ENCODE peak calls at places on chromosomes 4 and X, in eight cellular contexts. H, U, J, R, P, L, N and O are unnamed samples.

GRCh38 chrX:48848847-48849246 is 13.4 kb upstream of the PCSK1N start:
- DNase-seq in H (no peak), U (no peak), J (no peak), R (no peak), P (no peak), L (no peak), N (no peak), O (no peak)

GRCh38 chr4:79823148-79823763 is 249.8 kb downstream of the ANTXR2 start:
- DNase-seq in H (no peak), U (no peak), J (no peak), R (no peak), P (no peak), L (peak), N (no peak), O (no peak)

GRCh38 chrX:109281478-109282275 is 200.2 kb downstream of the GUCY2F start:
- DNase-seq in H (no peak), U (no peak), J (no peak), R (no peak), P (no peak), L (no peak), N (no peak), O (no peak)

GRCh38 chr4:175705407-175705806 is 106.7 kb downstream of the GPM6A start:
- DNase-seq in H (no peak), U (no peak), J (no peak), R (peak), P (no peak), L (peak), N (no peak), O (no peak)

GRCh38 chr4:147709999-147710398 is 21.9 kb upstream of the ARHGAP10 start:
- DNase-seq in H (no peak), U (no peak), J (no peak), R (no peak), P (no peak), L (peak), N (no peak), O (no peak)

GRCh38 chr4:26558166-26558895 is 25.6 kb upstream of the TBC1D19 start:
- DNase-seq in H (no peak), U (no peak), J (no peak), R (no peak), P (no peak), L (no peak), N (no peak), O (no peak)

GRCh38 chrX:23504895-23505294 is 162.4 kb upstream of the PRDX4 start:
- DNase-seq in H (no peak), U (no peak), J (no peak), R (no peak), P (no peak), L (no peak), N (no peak), O (no peak)

GRCh38 chrX:134717698-134718328 is 59.5 kb upstream of the PLAC1 start:
- DNase-seq in H (no peak), U (no peak), J (no peak), R (no peak), P (no peak), L (peak), N (no peak), O (no peak)

GRCh38 chrX:45715787-45716186 is 515.1 kb upstream of the DIPK2B start:
- DNase-seq in H (no peak), U (no peak), J (no peak), R (no peak), P (no peak), L (peak), N (no peak), O (no peak)

GRCh38 chr4:2075987-2076907 is 17.1 kb downstream of the NAT8L start:
- DNase-seq in H (no peak), U (no peak), J (no peak), R (no peak), P (peak), L (no peak), N (no peak), O (no peak)

GRCh38 chrX:55488559-55489314 is 911 bp downstream of the USP51 start:
- DNase-seq in H (peak), U (peak), J (peak), R (no peak), P (peak), L (peak), N (no peak), O (peak)

GRCh38 chr4:59598233-59598618 is 1601.9 kb upstream of the ADGRL3 start:
- DNase-seq in H (no peak), U (no peak), J (no peak), R (no peak), P (no peak), L (no peak), N (no peak), O (no peak)

GRCh38 chr4:8473198-8473919 is 32.8 kb downstream of the TRMT44 start:
- DNase-seq in H (no peak), U (no peak), J (no peak), R (no peak), P (no peak), L (no peak), N (no peak), O (peak)

GRCh38 chrX:40267334-40268118 is 169.8 kb upstream of the BCOR start:
- DNase-seq in H (no peak), U (no peak), J (no peak), R (no peak), P (peak), L (peak), N (peak), O (peak)

GRCh38 chr4:40924096-40924792 is 174.5 kb downstream of the NSUN7 start:
- DNase-seq in H (peak), U (peak), J (peak), R (peak), P (peak), L (peak), N (peak), O (peak)

GRCh38 chr4:165384608-165385007 is 5.8 kb downstream of the CPE start:
- DNase-seq in H (no peak), U (no peak), J (no peak), R (no peak), P (no peak), L (no peak), N (no peak), O (no peak)

GRCh38 chr4:89363156-89363555 is 55.6 kb upstream of the GPRIN3 start:
- DNase-seq in H (no peak), U (no peak), J (no peak), R (no peak), P (no peak), L (no peak), N (no peak), O (no peak)

GRCh38 chr4:70704333-70705145 is 16.2 kb downstream of the UTP3 start:
- DNase-seq in H (peak), U (peak), J (peak), R (peak), P (peak), L (peak), N (peak), O (peak)

GRCh38 chr4:150209140-150209829 is 131.0 kb downstream of the DCLK2 start:
- DNase-seq in H (peak), U (no peak), J (no peak), R (no peak), P (no peak), L (peak), N (peak), O (peak)

GRCh38 chr4:80006935-80007744 is 65.9 kb downstream of the ANTXR2 start:
- DNase-seq in H (peak), U (no peak), J (no peak), R (no peak), P (no peak), L (no peak), N (no peak), O (no peak)